ENCODE peak calls at places on chromosomes 5 and 9, in six cellular contexts. One of them, this sample, is unnamed.

GRCh38 chr5:541888-542692 is 17.8 kb upstream of the SLC9A3 start:
- DNase-seq in left cardiac atrium: peak
- DNase-seq in GM20000: no peak
- DNase-seq in EL: no peak
- DNase-seq in lower lobe of right lung: peak
- DNase-seq in chondrocyte: peak
- DNase-seq in this sample: peak

GRCh38 chr5:77218263-77218662 is 7.8 kb downstream of the PDE8B start:
- DNase-seq in lower lobe of right lung: no peak
- DNase-seq in left cardiac atrium: no peak
- DNase-seq in GM20000: no peak
- DNase-seq in EL: no peak
- DNase-seq in chondrocyte: no peak
- DNase-seq in this sample: no peak

GRCh38 chr9:77944556-77945261 is 86.9 kb downstream of the GNAQ start:
- DNase-seq in GM20000: no peak
- DNase-seq in EL: no peak
- DNase-seq in lower lobe of right lung: peak
- DNase-seq in chondrocyte: no peak
- DNase-seq in left cardiac atrium: no peak
- DNase-seq in this sample: no peak

GRCh38 chr5:96809898-96810297 is 2.2 kb upstream of the ERAP1 start:
- DNase-seq in EL: no peak
- DNase-seq in chondrocyte: no peak
- DNase-seq in left cardiac atrium: no peak
- DNase-seq in GM20000: no peak
- DNase-seq in lower lobe of right lung: peak
- DNase-seq in this sample: no peak

GRCh38 chr5:97400537-97400936 is 217.5 kb upstream of the RIOK2 start:
- DNase-seq in lower lobe of right lung: no peak
- DNase-seq in left cardiac atrium: no peak
- DNase-seq in GM20000: no peak
- DNase-seq in EL: no peak
- DNase-seq in chondrocyte: no peak
- DNase-seq in this sample: no peak

GRCh38 chr5:168174376-168174775 is 117.1 kb upstream of the WWC1 start:
- DNase-seq in EL: no peak
- DNase-seq in chondrocyte: no peak
- DNase-seq in left cardiac atrium: no peak
- DNase-seq in lower lobe of right lung: no peak
- DNase-seq in GM20000: no peak
- DNase-seq in this sample: no peak

GRCh38 chr9:124045076-124045829 is 33.7 kb downstream of the LHX2 start:
- DNase-seq in lower lobe of right lung: peak
- DNase-seq in left cardiac atrium: peak
- DNase-seq in EL: no peak
- DNase-seq in chondrocyte: no peak
- DNase-seq in GM20000: no peak
- DNase-seq in this sample: peak

GRCh38 chr5:125412561-125413535 is 666.4 kb upstream of the ZNF608 start:
- DNase-seq in chondrocyte: peak
- DNase-seq in EL: peak
- DNase-seq in lower lobe of right lung: peak
- DNase-seq in GM20000: peak
- DNase-seq in left cardiac atrium: peak
- DNase-seq in this sample: peak

GRCh38 chr5:35478856-35479682 is 138.6 kb upstream of the SPEF2 start:
- DNase-seq in chondrocyte: no peak
- DNase-seq in left cardiac atrium: no peak
- DNase-seq in GM20000: peak
- DNase-seq in EL: peak
- DNase-seq in lower lobe of right lung: no peak
- DNase-seq in this sample: no peak

GRCh38 chr5:77077821-77078176 is 9.3 kb downstream of the ZBED3 start:
- DNase-seq in GM20000: no peak
- DNase-seq in EL: no peak
- DNase-seq in chondrocyte: no peak
- DNase-seq in left cardiac atrium: no peak
- DNase-seq in lower lobe of right lung: no peak
- DNase-seq in this sample: no peak

GRCh38 chr5:81167078-81167477 is 66.0 kb upstream of the CKMT2 start:
- DNase-seq in chondrocyte: no peak
- DNase-seq in GM20000: no peak
- DNase-seq in left cardiac atrium: no peak
- DNase-seq in lower lobe of right lung: no peak
- DNase-seq in EL: no peak
- DNase-seq in this sample: no peak

GRCh38 chr5:36447776-36448175 is 146.1 kb upstream of the RANBP3L start:
- DNase-seq in left cardiac atrium: no peak
- DNase-seq in GM20000: no peak
- DNase-seq in chondrocyte: no peak
- DNase-seq in lower lobe of right lung: no peak
- DNase-seq in EL: no peak
- DNase-seq in this sample: no peak

GRCh38 chr9:88694625-88695024 is 159.6 kb downstream of the NXNL2 start:
- DNase-seq in EL: peak
- DNase-seq in left cardiac atrium: no peak
- DNase-seq in GM20000: no peak
- DNase-seq in chondrocyte: no peak
- DNase-seq in lower lobe of right lung: no peak
- DNase-seq in this sample: no peak

GRCh38 chr9:91220021-91220420 is 141.7 kb downstream of the AUH start:
- DNase-seq in lower lobe of right lung: no peak
- DNase-seq in EL: no peak
- DNase-seq in chondrocyte: no peak
- DNase-seq in left cardiac atrium: no peak
- DNase-seq in GM20000: no peak
- DNase-seq in this sample: no peak

GRCh38 chr9:116087246-116087645 is 66.3 kb upstream of the PAPPA start:
- DNase-seq in GM20000: no peak
- DNase-seq in lower lobe of right lung: peak
- DNase-seq in EL: peak
- DNase-seq in left cardiac atrium: peak
- DNase-seq in chondrocyte: no peak
- DNase-seq in this sample: no peak

GRCh38 chr5:10030219-10030831 is 219.4 kb downstream of the ATPSCKMT start:
- DNase-seq in EL: peak
- DNase-seq in lower lobe of right lung: no peak
- DNase-seq in left cardiac atrium: no peak
- DNase-seq in chondrocyte: no peak
- DNase-seq in GM20000: no peak
- DNase-seq in this sample: no peak

GRCh38 chr5:173884402-173885053 is 3.6 kb upstream of the CPEB4 start:
- DNase-seq in lower lobe of right lung: peak
- DNase-seq in EL: no peak
- DNase-seq in chondrocyte: no peak
- DNase-seq in left cardiac atrium: no peak
- DNase-seq in GM20000: peak
- DNase-seq in this sample: no peak

GRCh38 chr5:160463775-160464465 is 42.3 kb downstream of the PTTG1 start:
- DNase-seq in chondrocyte: no peak
- DNase-seq in lower lobe of right lung: no peak
- DNase-seq in left cardiac atrium: no peak
- DNase-seq in GM20000: no peak
- DNase-seq in EL: peak
- DNase-seq in this sample: no peak

GRCh38 chr5:178383919-178384814 is 151.6 kb upstream of the PHYKPL start:
- DNase-seq in EL: no peak
- DNase-seq in chondrocyte: peak
- DNase-seq in lower lobe of right lung: peak
- DNase-seq in left cardiac atrium: peak
- DNase-seq in GM20000: no peak
- DNase-seq in this sample: peak

GRCh38 chr9:35687306-35687705 is 2.4 kb downstream of the TPM2 start:
- DNase-seq in chondrocyte: no peak
- DNase-seq in EL: no peak
- DNase-seq in GM20000: no peak
- DNase-seq in left cardiac atrium: no peak
- DNase-seq in lower lobe of right lung: no peak
- DNase-seq in this sample: no peak